ENCODE peak calls at places on chromosomes 12 and 14, in ten cellular contexts. E, V, Y, S, T, B, A, I, U and P are unnamed samples. For H3K27me3, the result is how much of the 10 kb centered on the place peaks cover.

GRCh38 chr12:9198012-9198411 is 10.2 kb downstream of the PZP start:
- DNase-seq in E (no peak), V (no peak), Y (no peak), S (no peak), T (no peak), B (no peak), A (no peak), I (no peak), U (no peak), P (no peak)

GRCh38 chr12:119803391-119803791 is 73.7 kb downstream of the CIT start:
- DNase-seq in E (no peak), V (no peak), Y (peak), S (no peak), T (peak), B (no peak), A (no peak), I (peak), U (no peak), P (no peak)

GRCh38 chr12:2054091-2055018 is 1.6 kb downstream of the CACNA1C start:
- DNase-seq in E (no peak), V (no peak), Y (no peak), S (no peak), T (no peak), B (no peak), A (no peak), I (peak), U (no peak), P (peak)

GRCh38 chr14:91228112-91229004 is 16.1 kb downstream of the GPR68 start:
- DNase-seq in E (no peak), V (peak), Y (no peak), S (no peak), T (no peak), B (peak), A (no peak), I (no peak), U (no peak), P (no peak)

GRCh38 chr12:106566771-106567170 is 16.0 kb upstream of the RFX4 start:
- DNase-seq in E (no peak), V (no peak), Y (no peak), S (no peak), T (no peak), B (no peak), A (no peak), I (no peak), U (no peak), P (no peak)

GRCh38 chr12:129276408-129277042 is 423.2 kb downstream of the GLT1D1 start:
- DNase-seq in E (no peak), V (no peak), Y (no peak), S (no peak), T (no peak), B (no peak), A (no peak), I (no peak), U (no peak), P (no peak)

GRCh38 chr12:102962532-102962931 is 5.1 kb downstream of the ASCL1 start:
- DNase-seq in E (no peak), V (no peak), Y (no peak), S (no peak), T (no peak), B (no peak), A (no peak), I (no peak), U (no peak), P (no peak)

GRCh38 chr12:51635371-51635770 is 44.3 kb downstream of the SCN8A start:
- DNase-seq in E (no peak), V (no peak), Y (no peak), S (no peak), T (no peak), B (no peak), A (no peak), I (no peak), U (no peak), P (no peak)

GRCh38 chr12:49864817-49865090 is 21.8 kb upstream of the BCDIN3D start:
- DNase-seq in E (no peak), V (no peak), Y (no peak), S (no peak), T (no peak), B (no peak), A (no peak), I (no peak), U (no peak), P (no peak)

GRCh38 chr12:78645956-78646355 is 218.6 kb upstream of the SYT1 start:
- DNase-seq in E (no peak), V (no peak), Y (no peak), S (no peak), T (no peak), B (no peak), A (peak), I (no peak), U (no peak), P (no peak)

GRCh38 chr14:78486621-78487020 is 316.4 kb downstream of the NRXN3 start:
- DNase-seq in E (no peak), V (no peak), Y (no peak), S (no peak), T (no peak), B (no peak), A (no peak), I (no peak), U (no peak), P (no peak)

GRCh38 chr12:79850610-79851299 is 84.1 kb downstream of the PPP1R12A start:
- DNase-seq in E (no peak), V (no peak), Y (no peak), S (no peak), T (no peak), B (no peak), A (no peak), I (no peak), U (no peak), P (no peak)

GRCh38 chr12:95998611-95999300 is 2.6 kb upstream of the HAL start:
- DNase-seq in E (no peak), V (peak), Y (peak), S (peak), T (peak), B (peak), A (peak), I (peak), U (no peak), P (no peak)

GRCh38 chr12:95997911-95998510 is 1.9 kb upstream of the HAL start:
- DNase-seq in E (no peak), V (no peak), Y (no peak), S (no peak), T (no peak), B (no peak), A (peak), I (no peak), U (no peak), P (no peak)

GRCh38 chr12:95999484-95999883 is 3.3 kb upstream of the HAL start:
- DNase-seq in E (no peak), V (no peak), Y (no peak), S (no peak), T (no peak), B (no peak), A (no peak), I (no peak), U (no peak), P (no peak)

GRCh38 chr12:95997276-95997675 is 1.1 kb upstream of the HAL start:
- DNase-seq in E (no peak), V (no peak), Y (no peak), S (no peak), T (no peak), B (no peak), A (no peak), I (no peak), U (no peak), P (no peak)

DNA sequence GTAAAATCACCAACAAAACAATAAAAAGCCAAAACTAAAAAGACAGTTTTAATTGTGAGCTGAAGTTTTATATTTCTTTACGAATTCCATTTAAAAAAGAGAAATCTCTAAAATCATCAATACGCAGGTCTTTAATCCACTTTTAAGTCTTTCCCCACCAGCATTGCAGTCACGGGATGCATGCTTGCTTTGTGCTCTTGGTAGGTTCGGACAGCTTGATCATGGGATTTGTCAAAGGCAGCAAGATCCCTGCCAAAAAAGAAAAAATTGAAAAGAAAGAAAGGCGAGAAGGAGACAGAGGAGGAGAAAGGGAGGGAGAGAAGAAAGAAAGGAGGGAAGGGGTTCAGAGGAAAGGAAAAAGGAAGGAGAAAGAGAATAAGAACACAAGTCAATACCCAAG is 4.7 kb upstream of the HAL start:
- DNase-seq in E (no peak), V (no peak), Y (no peak), S (no peak), T (no peak), B (no peak), A (no peak), I (no peak), U (no peak), P (no peak)
- TF ChIP-seq CTCF in E (no peak), V (no peak), Y (no peak), S (no peak), T (no peak), B (no peak), A (no peak), I (no peak), U (no peak), P (no peak)

GRCh38 chr12:115574831-115575230 is 702.7 kb downstream of the MED13L start:
- DNase-seq in E (no peak), V (no peak), Y (no peak), S (no peak), T (no peak), B (no peak), A (no peak), I (no peak), U (no peak), P (no peak)
- TF ChIP-seq EP300 in E (no peak), V (no peak), Y (no peak), S (no peak), T (no peak), B (no peak), A (no peak), I (no peak), U (no peak), P (no peak)

GRCh38 chr12:98260276-98260675 is 255.1 kb upstream of the TMPO start:
- DNase-seq in E (no peak), V (no peak), Y (no peak), S (no peak), T (no peak), B (no peak), A (no peak), I (no peak), U (no peak), P (no peak)
- H3K27me3 ChIP-seq in E (under half), V (under half), Y (under half), S (under half), T (under half), B (under half), A (under half), I (under half), U (under half), P (under half)

DNA sequence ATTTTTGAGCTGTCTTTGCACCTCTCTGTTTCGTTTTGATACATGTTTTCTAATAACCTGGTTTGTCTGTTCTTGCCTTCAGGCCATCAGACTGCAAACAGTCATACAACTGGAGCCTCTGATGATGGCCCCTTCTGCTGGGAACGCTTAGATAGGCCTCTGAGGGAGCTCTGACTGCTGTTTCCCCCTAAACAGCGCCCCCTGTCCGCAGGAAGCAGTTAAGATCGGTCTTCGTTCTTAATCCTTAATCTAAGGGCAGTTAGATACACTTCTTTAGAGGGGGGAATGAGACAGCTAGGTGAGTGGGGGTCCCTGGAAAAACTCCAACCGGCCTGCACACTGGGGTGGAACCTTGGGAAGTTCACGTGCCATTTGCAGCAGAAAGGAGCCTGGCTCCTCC is 1338.8 kb upstream of the SEL1L start:
- DNase-seq in E (no peak), V (no peak), Y (no peak), S (no peak), T (no peak), B (no peak), A (no peak), I (peak), U (no peak), P (no peak)
- TF ChIP-seq CTCF in E (no peak), V (no peak), Y (no peak), S (no peak), T (no peak), B (peak), A (no peak), I (peak), U (no peak), P (no peak)

GRCh38 chr12:524167-524951 is 64.6 kb downstream of the B4GALNT3 start:
- DNase-seq in E (peak), V (no peak), Y (no peak), S (no peak), T (no peak), B (no peak), A (no peak), I (no peak), U (no peak), P (no peak)
- TF ChIP-seq EP300 in E (no peak), V (no peak), Y (no peak), S (no peak), T (no peak), B (no peak), A (no peak), I (no peak), U (no peak), P (no peak)

DNA sequence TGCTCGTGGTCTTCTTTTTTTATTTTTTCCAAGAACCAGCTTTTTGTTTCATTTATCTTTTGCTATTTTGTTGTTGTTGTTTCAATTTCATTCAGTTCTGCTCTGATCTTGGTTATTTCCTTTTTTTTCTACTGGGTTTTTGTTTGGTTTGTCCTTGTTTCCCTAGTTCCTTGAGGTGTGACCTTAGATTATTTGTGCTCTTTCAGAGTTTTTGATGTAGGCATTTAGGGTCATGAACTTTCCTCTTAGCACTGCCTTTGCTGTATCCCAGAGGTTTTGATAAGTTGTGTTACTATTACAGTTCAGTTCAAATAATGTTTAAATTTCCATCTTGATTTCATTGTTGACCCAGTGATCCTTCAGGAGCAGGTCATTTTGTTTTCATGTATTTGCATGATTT is 3.3 kb upstream of the SERPINA11 start:
- DNase-seq in E (no peak), V (no peak), Y (no peak), S (no peak), T (no peak), B (no peak), A (peak), I (no peak), U (no peak), P (no peak)
- H3K27me3 ChIP-seq in E (under half), V (under half), Y (under half), S (under half), T (under half), B (under half), A (under half), I (under half), U (under half), P (under half)

GRCh38 chr14:60332046-60332399 is 83.0 kb downstream of the PPM1A start:
- DNase-seq in E (no peak), V (no peak), Y (no peak), S (no peak), T (no peak), B (no peak), A (no peak), I (no peak), U (no peak), P (no peak)
- TF ChIP-seq CTCF in E (no peak), V (no peak), Y (no peak), S (peak), T (no peak), B (no peak), A (no peak), I (no peak), U (no peak), P (no peak)

GRCh38 chr14:35231207-35231755 is 60.9 kb upstream of the PSMA6 start:
- DNase-seq in E (no peak), V (no peak), Y (no peak), S (no peak), T (no peak), B (no peak), A (no peak), I (no peak), U (no peak), P (no peak)

GRCh38 chr14:35236806-35237205 is 55.4 kb upstream of the PSMA6 start:
- DNase-seq in E (no peak), V (no peak), Y (no peak), S (no peak), T (no peak), B (no peak), A (no peak), I (no peak), U (no peak), P (no peak)

GRCh38 chr14:35235840-35236239 is 56.3 kb upstream of the PSMA6 start:
- DNase-seq in E (no peak), V (no peak), Y (no peak), S (no peak), T (no peak), B (no peak), A (no peak), I (no peak), U (no peak), P (no peak)

GRCh38 chr14:35229495-35230089 is 62.6 kb upstream of the PSMA6 start:
- DNase-seq in E (no peak), V (peak), Y (no peak), S (no peak), T (no peak), B (no peak), A (peak), I (peak), U (no peak), P (no peak)

DNA sequence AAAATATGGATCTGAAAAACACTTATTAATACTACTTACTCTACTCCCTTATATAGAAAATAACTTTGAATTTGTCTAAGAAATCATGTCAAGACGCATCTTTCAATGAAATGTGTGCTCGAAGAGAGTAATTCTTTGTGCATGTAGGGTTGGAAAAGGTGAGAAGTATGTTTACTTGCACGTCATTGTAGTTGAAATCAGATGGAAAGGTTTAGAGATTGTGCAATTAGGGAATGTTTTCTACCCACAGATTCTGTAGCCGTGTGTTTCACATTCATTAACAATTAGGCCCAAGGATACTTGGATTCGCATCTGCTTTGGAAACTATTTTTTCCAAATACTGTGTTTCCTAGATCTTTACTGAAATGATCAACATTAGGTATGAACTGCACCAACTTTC is 58.2 kb upstream of the PSMA6 start:
- DNase-seq in E (no peak), V (no peak), Y (no peak), S (no peak), T (no peak), B (no peak), A (no peak), I (no peak), U (no peak), P (no peak)
- TF ChIP-seq EP300 in E (no peak), V (no peak), Y (no peak), S (no peak), T (no peak), B (no peak), A (no peak), I (no peak), U (no peak), P (no peak)

GRCh38 chr12:132592261-132592970 is 18.0 kb downstream of the LRCOL1 start:
- DNase-seq in E (no peak), V (no peak), Y (no peak), S (no peak), T (no peak), B (no peak), A (no peak), I (no peak), U (no peak), P (no peak)

GRCh38 chr12:132593071-132593470 is 17.3 kb downstream of the LRCOL1 start:
- DNase-seq in E (no peak), V (no peak), Y (no peak), S (no peak), T (no peak), B (no peak), A (no peak), I (no peak), U (no peak), P (no peak)

GRCh38 chr12:132595183-132595582 is 15.2 kb downstream of the LRCOL1 start:
- DNase-seq in E (no peak), V (no peak), Y (no peak), S (no peak), T (no peak), B (no peak), A (no peak), I (no peak), U (no peak), P (no peak)

GRCh38 chr12:132593521-132593920 is 16.9 kb downstream of the LRCOL1 start:
- DNase-seq in E (no peak), V (no peak), Y (no peak), S (no peak), T (no peak), B (no peak), A (no peak), I (peak), U (no peak), P (no peak)

DNA sequence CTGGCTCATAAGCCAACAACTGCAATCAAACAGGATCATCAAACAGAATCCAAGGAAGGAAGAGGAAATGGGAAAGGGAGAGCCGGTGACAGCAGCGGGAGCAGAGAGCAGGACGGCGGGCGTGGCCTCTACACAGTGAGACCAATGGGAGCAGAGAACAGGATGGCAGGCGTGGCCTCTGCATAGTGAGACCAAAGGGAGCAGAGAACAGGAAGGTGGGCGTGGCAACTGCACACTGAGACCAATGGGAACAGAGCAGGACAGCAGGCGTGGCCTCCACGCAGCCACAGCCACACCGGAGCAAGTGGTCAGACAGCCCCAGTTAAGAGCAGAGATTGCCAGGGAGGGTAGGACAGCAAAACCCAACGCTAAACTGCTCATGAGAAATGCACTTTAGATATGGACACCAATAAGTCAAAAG is 16.4 kb downstream of the LRCOL1 start:
- DNase-seq in E (peak), V (peak), Y (peak), S (peak), T (peak), B (no peak), A (peak), I (peak), U (peak), P (peak)
- H3K27me3 ChIP-seq in E (under half), V (half or more), Y (under half), S (under half), T (half or more), B (under half), A (half or more), I (under half), U (under half), P (under half)